ENCODE peak calls at places on chromosomes 16 and 17, in eight cellular contexts. E, X, N, Z, T, K, V and R are unnamed samples.

GRCh38 chr16:68539704-68540370 is 746 bp downstream of the ZFP90 start:
- DNase-seq in E (no peak), X (no peak), N (no peak), Z (no peak), T (no peak), K (peak), V (no peak), R (no peak)

GRCh38 chr16:88264641-88265285 is 118.0 kb upstream of the ZNF469 start:
- DNase-seq in E (peak), X (peak), N (peak), Z (peak), T (peak), K (peak), V (peak), R (peak)

GRCh38 chr16:35363510-35363909 is 1904.1 kb downstream of the TP53TG3F start:
- DNase-seq in E (no peak), X (no peak), N (no peak), Z (no peak), T (no peak), K (no peak), V (no peak), R (no peak)

GRCh38 chr17:75848523-75849303 is 4.5 kb upstream of the UNC13D start:
- DNase-seq in E (no peak), X (peak), N (peak), Z (peak), T (peak), K (peak), V (peak), R (peak)

GRCh38 chr17:76360461-76360860 is 6.7 kb upstream of the PRPSAP1 start:
- DNase-seq in E (no peak), X (no peak), N (no peak), Z (no peak), T (no peak), K (no peak), V (no peak), R (no peak)

GRCh38 chr17:12821376-12821940 is 32.2 kb downstream of the ARHGAP44 start:
- DNase-seq in E (no peak), X (no peak), N (no peak), Z (no peak), T (no peak), K (no peak), V (no peak), R (peak)

GRCh38 chr17:72122002-72122310 is 1.1 kb downstream of the SOX9 start:
- DNase-seq in E (no peak), X (no peak), N (no peak), Z (no peak), T (no peak), K (no peak), V (peak), R (no peak)

GRCh38 chr17:8359769-8360168 is 16.7 kb downstream of the KRABD2 start:
- DNase-seq in E (no peak), X (no peak), N (peak), Z (no peak), T (no peak), K (no peak), V (no peak), R (no peak)

GRCh38 chr16:75380870-75381269 is 52.4 kb downstream of the CFDP1 start:
- DNase-seq in E (no peak), X (no peak), N (no peak), Z (no peak), T (no peak), K (no peak), V (no peak), R (no peak)

GRCh38 chr16:11299865-11300559 is 18.9 kb upstream of the PRM1 start:
- DNase-seq in E (no peak), X (no peak), N (no peak), Z (no peak), T (no peak), K (no peak), V (no peak), R (no peak)

GRCh38 chr16:80618862-80619648 is 78.3 kb downstream of the DYNLRB2 start:
- DNase-seq in E (no peak), X (no peak), N (no peak), Z (no peak), T (no peak), K (no peak), V (no peak), R (no peak)

GRCh38 chr17:37570527-37571093 is 38.6 kb downstream of the SYNRG start:
- DNase-seq in E (no peak), X (peak), N (no peak), Z (no peak), T (no peak), K (peak), V (peak), R (peak)

GRCh38 chr17:77456271-77456950 is 315.6 kb downstream of the SEC14L1 start:
- DNase-seq in E (no peak), X (no peak), N (no peak), Z (no peak), T (no peak), K (no peak), V (no peak), R (no peak)

GRCh38 chr16:87182759-87183158 is 134.4 kb downstream of the C16orf95 start:
- DNase-seq in E (no peak), X (no peak), N (no peak), Z (no peak), T (no peak), K (no peak), V (no peak), R (no peak)

GRCh38 chr16:86575754-86576557 is 2.4 kb upstream of the FOXL1 start:
- DNase-seq in E (no peak), X (peak), N (peak), Z (no peak), T (peak), K (peak), V (peak), R (no peak)

GRCh38 chr16:89155184-89155679 is 16.3 kb upstream of the CDH15 start:
- DNase-seq in E (no peak), X (peak), N (peak), Z (peak), T (peak), K (peak), V (no peak), R (peak)

GRCh38 chr17:1532836-1533602 is 16.6 kb upstream of the INPP5K start:
- DNase-seq in E (no peak), X (peak), N (no peak), Z (no peak), T (no peak), K (no peak), V (no peak), R (no peak)

GRCh38 chr17:46770818-46771600 is 47.5 kb downstream of the WNT3 start:
- DNase-seq in E (no peak), X (peak), N (no peak), Z (no peak), T (no peak), K (peak), V (peak), R (no peak)

GRCh38 chr16:56933828-56934598 is 2.1 kb downstream of the HERPUD1 start:
- DNase-seq in E (no peak), X (peak), N (no peak), Z (no peak), T (no peak), K (no peak), V (no peak), R (no peak)

GRCh38 chr16:56933266-56933619 is 1.3 kb downstream of the HERPUD1 start:
- DNase-seq in E (no peak), X (peak), N (no peak), Z (peak), T (no peak), K (no peak), V (no peak), R (no peak)

GRCh38 chr16:56931253-56931768 is 631 bp upstream of the HERPUD1 start:
- DNase-seq in E (peak), X (no peak), N (peak), Z (no peak), T (peak), K (no peak), V (no peak), R (peak)

GRCh38 chr16:56931769-56932587 is at the start of gene HERPUD1:
- DNase-seq in E (peak), X (peak), N (peak), Z (peak), T (peak), K (peak), V (peak), R (peak)

GRCh38 chr16:56932588-56933265 is 785 bp downstream of the HERPUD1 start:
- DNase-seq in E (no peak), X (peak), N (peak), Z (peak), T (peak), K (peak), V (peak), R (peak)
- TF ChIP-seq POLR2A in E (peak), X (peak), N (peak), Z (no peak), T (peak), K (peak), V (no peak), R (peak)

GRCh38 chr17:82517230-82517865 is 2.2 kb upstream of the FOXK2 start:
- DNase-seq in E (no peak), X (no peak), N (no peak), Z (no peak), T (no peak), K (no peak), V (no peak), R (no peak)
- H3K27ac ChIP-seq in E (no peak), X (no peak), N (no peak), Z (no peak), T (no peak), K (no peak), V (no peak), R (no peak)

GRCh38 chr16:18783430-18784341 is 6.4 kb downstream of the RPS15A start:
- DNase-seq in E (no peak), X (no peak), N (no peak), Z (no peak), T (no peak), K (no peak), V (no peak), R (no peak)
- TF ChIP-seq POLR2A in E (no peak), X (no peak), N (no peak), Z (no peak), T (no peak), K (no peak), V (no peak), R (no peak)

GRCh38 chr17:6108382-6108781 is 38.2 kb downstream of the WSCD1 start:
- DNase-seq in E (no peak), X (no peak), N (no peak), Z (no peak), T (no peak), K (no peak), V (no peak), R (no peak)
- H3K27ac ChIP-seq in E (no peak), X (no peak), N (no peak), Z (no peak), T (no peak), K (no peak), V (no peak), R (no peak)

GRCh38 chr16:66014221-66014620 is 352.3 kb upstream of the CDH5 start:
- DNase-seq in E (no peak), X (no peak), N (no peak), Z (no peak), T (no peak), K (no peak), V (no peak), R (no peak)
- TF ChIP-seq POLR2A in E (no peak), X (no peak), N (no peak), Z (no peak), T (no peak), K (no peak), V (no peak), R (no peak)

GRCh38 chr17:67312265-67312664 is 54.1 kb downstream of the PSMD12 start:
- DNase-seq in E (no peak), X (no peak), N (no peak), Z (no peak), T (no peak), K (no peak), V (no peak), R (no peak)

GRCh38 chr17:67315865-67316264 is 50.5 kb downstream of the PSMD12 start:
- DNase-seq in E (no peak), X (no peak), N (no peak), Z (no peak), T (no peak), K (no peak), V (no peak), R (no peak)

GRCh38 chr17:67310406-67310805 is 56.0 kb downstream of the PSMD12 start:
- DNase-seq in E (no peak), X (no peak), N (no peak), Z (no peak), T (no peak), K (no peak), V (no peak), R (no peak)

GRCh38 chr17:67316776-67317175 is 49.6 kb downstream of the PSMD12 start:
- DNase-seq in E (no peak), X (no peak), N (no peak), Z (no peak), T (no peak), K (no peak), V (no peak), R (no peak)

GRCh38 chr17:67311551-67311950 is 54.8 kb downstream of the PSMD12 start:
- DNase-seq in E (no peak), X (no peak), N (no peak), Z (no peak), T (no peak), K (no peak), V (no peak), R (no peak)
- H3K27ac ChIP-seq in E (no peak), X (no peak), N (no peak), Z (no peak), T (no peak), K (no peak), V (no peak), R (no peak)